ENCODE peak calls at places on chromosome 20, in four cellular contexts. N, Q, A and I are unnamed samples.
A peak's percentile ranks its signal among the peaks of the same experiment; 100 is the strongest.

GRCh38 chr20:3658708-3659491 is 4.3 kb downstream of the GFRA4 start:
- DNase-seq in N (no peak), Q (no peak), A (no peak), I (peak; percentile 29)

GRCh38 chr20:55567826-55568225 is 437.5 kb downstream of the CBLN4 start:
- DNase-seq in A (no peak), Q (no peak), N (no peak), I (no peak)

GRCh38 chr20:8431538-8432434 is 299.7 kb downstream of the PLCB1 start:
- DNase-seq in Q (no peak), N (peak; percentile 42), A (no peak), I (no peak)

GRCh38 chr20:768426-768978 is at the start of gene SLC52A3:
- DNase-seq in Q (no peak), A (peak; percentile 74), N (peak; percentile 89), I (no peak)

GRCh38 chr20:56515657-56516381 is 8.7 kb upstream of the FAM209A start:
- DNase-seq in Q (no peak), N (no peak), A (no peak), I (no peak)

GRCh38 chr20:57395111-57395959 is 4.1 kb downstream of the RBM38 start:
- DNase-seq in A (no peak), Q (no peak), N (peak; percentile 38), I (no peak)

GRCh38 chr20:59948828-59949720 is 8.9 kb downstream of the FAM217B start:
- DNase-seq in N (no peak), Q (no peak), A (no peak), I (no peak)

GRCh38 chr20:57400821-57401564 is 9.8 kb downstream of the RBM38 start:
- DNase-seq in N (no peak), A (no peak), Q (no peak), I (no peak)

GRCh38 chr20:53800883-53801604 is 207.4 kb upstream of the ZNF217 start:
- DNase-seq in Q (no peak), N (peak; percentile 65), A (no peak), I (no peak)

GRCh38 chr20:17878069-17878911 is 90.3 kb downstream of the SNX5 start:
- DNase-seq in N (no peak), Q (no peak), A (no peak), I (no peak)

GRCh38 chr20:44471481-44471882 is 4.2 kb upstream of the TTPAL start:
- DNase-seq in Q (no peak), N (no peak), A (no peak), I (no peak)
- TF ChIP-seq CTCF in Q (no peak), N (peak; percentile 70), A (peak; percentile 59), I (peak; percentile 20)

DNA sequence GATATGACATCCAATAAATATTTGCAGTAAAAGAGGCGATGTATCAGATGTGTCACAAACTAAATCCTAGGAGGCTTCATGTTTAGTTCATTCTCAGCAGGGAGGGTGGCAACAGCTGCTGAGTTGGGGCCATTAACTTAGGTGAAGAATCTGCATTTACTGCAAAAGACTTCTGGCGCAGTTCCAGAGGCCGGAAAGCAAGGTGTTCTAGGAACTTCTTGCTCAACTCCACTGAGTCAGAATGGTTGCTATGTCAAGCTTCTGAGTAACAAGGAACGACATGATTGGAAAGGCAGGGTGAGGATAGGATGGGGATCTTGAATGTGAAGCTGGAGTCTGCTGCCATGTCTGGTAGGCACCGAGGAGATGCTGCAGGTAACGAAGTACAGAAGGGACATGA is 11.7 kb downstream of the ADNP start:
- DNase-seq in A (no peak), N (peak; percentile 35), Q (no peak), I (no peak)
- H3K4me1 ChIP-seq in A (peaks cover 50% of the 10 kb centered on the region), N (peaks cover 93% of the 10 kb centered on the region), Q (peaks cover 90% of the 10 kb centered on the region), I (peaks cover 85% of the 10 kb centered on the region)

DNA sequence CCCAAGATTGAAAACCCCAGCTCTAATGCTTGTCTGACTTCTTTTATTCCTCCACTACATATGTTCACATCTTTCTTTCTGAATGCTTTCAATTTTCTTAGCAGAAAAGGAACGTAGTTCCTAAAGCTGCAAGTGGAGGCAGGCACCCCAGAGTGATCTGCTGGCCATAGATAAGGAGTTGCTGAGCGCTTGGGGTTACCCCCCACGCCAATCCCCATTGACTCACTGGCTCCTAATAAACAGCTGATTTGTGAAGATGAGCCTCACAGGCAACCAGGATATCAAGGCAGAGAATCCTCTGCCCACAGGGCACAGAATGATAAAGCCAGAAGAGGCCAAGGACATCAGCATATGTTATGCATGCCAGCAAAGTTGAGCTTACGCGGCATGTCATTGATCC is 129.0 kb upstream of the PTPRT start:
- DNase-seq in A (no peak), N (no peak), Q (no peak), I (no peak)
- TF ChIP-seq EP300 in A (no peak), N (no peak), Q (no peak), I (no peak)

GRCh38 chr20:63951398-63952209 is 4.6 kb downstream of the UCKL1 start:
- DNase-seq in A (no peak), N (peak; percentile 77), Q (no peak), I (no peak)

GRCh38 chr20:63952769-63953168 is 3.4 kb downstream of the UCKL1 start:
- DNase-seq in N (peak; percentile 57), Q (no peak), A (no peak), I (no peak)

GRCh38 chr20:63950701-63951397 is 5.4 kb downstream of the UCKL1 start:
- DNase-seq in N (no peak), A (no peak), Q (no peak), I (no peak)

GRCh38 chr20:63953764-63954429 is 2.3 kb downstream of the UCKL1 start:
- DNase-seq in A (no peak), N (no peak), Q (no peak), I (no peak)

DNA sequence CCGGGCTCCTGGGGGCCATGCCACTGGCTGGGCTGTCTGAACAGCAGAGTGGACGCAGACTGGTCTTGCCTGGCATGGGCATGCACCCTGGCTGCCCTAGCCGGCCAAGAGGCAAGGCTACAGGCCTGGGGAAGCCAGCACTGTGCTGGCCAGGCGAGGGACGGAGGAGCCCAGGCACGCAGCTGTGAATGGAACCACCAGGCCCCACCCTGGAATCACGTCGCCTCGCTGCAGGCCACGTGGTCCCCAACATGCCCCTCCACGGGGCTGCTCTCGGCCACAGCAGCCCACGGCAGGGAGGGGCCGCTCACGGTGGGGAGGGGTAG is 4.0 kb downstream of the UCKL1 start:
- DNase-seq in A (no peak), N (no peak), Q (no peak), I (no peak)
- TF ChIP-seq CTCF in A (no peak), N (no peak), Q (no peak), I (no peak)

GRCh38 chr20:36285746-36286447 is 20.2 kb upstream of the DLGAP4 start:
- DNase-seq in Q (no peak), A (no peak), N (no peak), I (no peak)
- H3K4me1 ChIP-seq in Q (no peaks in the 10 kb centered on the region), A (no peaks in the 10 kb centered on the region), N (no peaks in the 10 kb centered on the region), I (no peaks in the 10 kb centered on the region)

DNA sequence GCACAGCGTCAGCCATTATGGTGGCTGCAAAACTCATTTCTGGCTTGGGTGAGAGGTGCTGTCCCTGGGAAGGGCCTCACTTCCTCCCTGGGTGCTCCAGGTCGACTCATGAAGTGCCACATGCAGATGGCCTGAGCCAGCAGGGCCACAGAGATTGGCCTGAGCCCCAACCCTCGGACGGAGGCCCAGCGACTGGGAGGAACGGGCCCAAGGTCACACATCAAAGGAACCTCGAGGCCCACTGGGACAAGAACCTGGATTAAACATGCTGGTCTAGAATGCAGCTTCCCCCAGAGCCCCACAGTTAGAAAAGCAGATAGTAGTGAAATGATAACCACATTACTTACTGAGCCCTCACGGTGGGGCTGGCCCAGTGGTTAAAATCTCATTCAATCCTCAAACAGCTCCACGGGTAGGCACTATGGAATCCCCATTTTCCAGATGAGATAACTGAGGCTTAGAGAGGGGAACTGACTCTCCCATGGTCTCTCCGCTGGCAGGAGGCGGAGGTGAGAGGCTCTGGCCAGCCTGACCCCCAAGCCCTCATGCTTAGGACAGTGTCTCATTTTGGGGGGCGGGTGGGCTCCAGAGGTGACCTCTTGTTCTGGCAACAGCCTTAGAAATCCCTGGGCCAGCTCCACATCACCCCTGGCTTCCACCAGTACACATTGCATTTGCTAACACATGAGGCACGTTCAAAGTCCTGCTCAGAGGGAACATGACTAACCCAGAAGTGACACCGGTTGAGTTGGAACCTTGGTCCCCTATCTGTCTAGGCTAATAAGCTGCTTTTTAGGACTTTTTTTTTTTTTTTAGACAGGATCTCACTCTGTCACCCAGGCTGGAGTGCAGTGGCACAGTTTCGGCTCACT is 53.0 kb downstream of the SRC start:
- DNase-seq in N (no peak), Q (no peak), A (no peak), I (no peak)
- TF ChIP-seq EP300 in N (no peak), Q (no peak), A (no peak), I (no peak)